ENCODE peak calls at places on chromosome 13, in four cellular contexts. Y, Q, U and N are unnamed samples.
A peak's percentile ranks its signal among the peaks of the same experiment; 100 is the strongest.

GRCh38 chr13:45362939-45363338 is 22.0 kb upstream of the TPT1 start:
- DNase-seq in Q (peak; percentile 25), U (no peak), Y (peak; percentile 81), N (peak; percentile 40)

GRCh38 chr13:46947425-46948191 is 50.8 kb upstream of the HTR2A start:
- DNase-seq in Y (no peak), U (no peak), Q (no peak), N (peak; percentile 48)

GRCh38 chr13:75437582-75438318 is 44.2 kb downstream of the TBC1D4 start:
- DNase-seq in Y (no peak), U (no peak), Q (no peak), N (no peak)

GRCh38 chr13:48730971-48731658 is 77.4 kb downstream of the CYSLTR2 start:
- DNase-seq in Q (no peak), U (no peak), Y (no peak), N (no peak)

GRCh38 chr13:50403311-50403710 is 388.1 kb downstream of the KCNRG start:
- DNase-seq in Q (peak; percentile 78), Y (no peak), U (no peak), N (no peak)

GRCh38 chr13:42926043-42926442 is 66.0 kb downstream of the EPSTI1 start:
- DNase-seq in Q (no peak), Y (no peak), U (no peak), N (no peak)

GRCh38 chr13:94552095-94552494 is 43.9 kb downstream of the TGDS start:
- DNase-seq in Q (no peak), U (no peak), Y (no peak), N (no peak)

GRCh38 chr13:97395437-97396136 is 38.4 kb upstream of the RAP2A start:
- DNase-seq in U (no peak), Y (no peak), Q (no peak), N (no peak)

GRCh38 chr13:80084086-80084676 is 256.7 kb downstream of the SPRY2 start:
- DNase-seq in Y (no peak), Q (no peak), U (no peak), N (peak; percentile 42)

GRCh38 chr13:44364601-44365000 is 9.0 kb upstream of the SERP2 start:
- DNase-seq in U (no peak), Q (peak; percentile 82), Y (no peak), N (no peak)

GRCh38 chr13:63517376-63517775 is 2101.7 kb upstream of the PCDH20 start:
- DNase-seq in Q (no peak), Y (no peak), U (no peak), N (no peak)

GRCh38 chr13:77460195-77460594 is 75.3 kb upstream of the SCEL start:
- DNase-seq in U (peak; percentile 26), Y (no peak), Q (no peak), N (no peak)

GRCh38 chr13:106587787-106588186 is 19.9 kb upstream of the ARGLU1 start:
- DNase-seq in Q (peak; percentile 24), U (no peak), Y (no peak), N (no peak)

GRCh38 chr13:28528848-28529247 is 33.9 kb upstream of the FLT1 start:
- DNase-seq in Q (no peak), Y (no peak), U (no peak), N (no peak)

GRCh38 chr13:98480915-98481510 is 95.9 kb downstream of the STK24 start:
- DNase-seq in Q (no peak), U (no peak), Y (no peak), N (no peak)

GRCh38 chr13:93002071-93002470 is 224.5 kb upstream of the GPC6 start:
- DNase-seq in Y (no peak), Q (no peak), U (no peak), N (no peak)

GRCh38 chr13:94121686-94122085 is 357.8 kb downstream of the DCT start:
- DNase-seq in Q (no peak), U (no peak), Y (no peak), N (no peak)

GRCh38 chr13:49759503-49759902 is 33.0 kb downstream of the KPNA3 start:
- DNase-seq in U (no peak), Y (no peak), Q (no peak), N (no peak)

GRCh38 chr13:21095311-21095710 is 33.9 kb upstream of the LATS2 start:
- DNase-seq in Y (no peak), U (no peak), Q (no peak), N (no peak)

GRCh38 chr13:93289047-93289446 is 62.4 kb downstream of the GPC6 start:
- DNase-seq in Y (no peak), U (no peak), Q (no peak), N (no peak)

DNA sequence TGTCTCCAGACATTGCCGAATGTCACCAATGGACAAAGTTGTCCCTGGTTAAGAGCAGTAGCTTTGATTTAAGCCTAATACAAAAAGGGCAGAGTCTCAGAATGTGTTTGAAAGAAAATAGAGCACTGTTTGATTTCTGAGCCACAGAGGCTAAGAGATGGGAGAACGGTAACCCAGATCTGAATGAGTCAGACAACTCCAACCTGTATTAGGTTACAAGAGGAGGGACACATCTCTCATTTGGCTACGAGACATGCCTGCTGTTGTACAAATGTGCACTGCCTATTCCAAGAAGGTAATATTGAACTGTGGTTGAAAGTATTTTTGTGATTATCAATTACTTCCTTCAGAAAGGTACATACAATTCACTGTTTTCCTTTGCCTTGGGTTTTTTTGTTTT is 4.9 kb upstream of the HSPH1 start:
- DNase-seq in U (no peak), Q (peak; percentile 56), Y (no peak), N (no peak)
- TF ChIP-seq SUZ12 in U (no peak), Q (no peak), Y (no peak), N (no peak)

DNA sequence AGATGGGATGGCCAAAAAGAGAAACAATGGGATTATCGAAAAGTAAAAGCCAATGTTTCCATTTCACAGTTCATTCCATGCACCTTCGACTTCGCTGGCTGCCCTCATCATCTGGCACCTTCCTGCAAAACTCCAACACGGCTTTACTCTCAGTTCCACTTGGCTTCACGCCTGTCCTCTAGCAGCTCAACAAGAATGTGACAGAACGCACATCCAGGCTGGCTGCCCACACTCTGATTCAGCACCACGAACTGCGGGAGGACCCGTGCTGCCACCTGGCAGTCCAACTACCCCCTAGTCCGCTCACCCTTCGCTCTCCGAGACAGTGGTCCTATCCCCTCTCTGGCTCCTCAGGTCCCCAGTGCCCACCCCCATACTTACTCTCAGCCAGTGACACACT is 11.7 kb downstream of the ATP7B start:
- DNase-seq in Y (no peak), Q (no peak), U (no peak), N (no peak)
- H3K4me1 ChIP-seq in Y (peaks cover 19% of the 10 kb centered on the region), Q (peaks cover 96% of the 10 kb centered on the region), U (no peaks in the 10 kb centered on the region), N (no peaks in the 10 kb centered on the region)

DNA sequence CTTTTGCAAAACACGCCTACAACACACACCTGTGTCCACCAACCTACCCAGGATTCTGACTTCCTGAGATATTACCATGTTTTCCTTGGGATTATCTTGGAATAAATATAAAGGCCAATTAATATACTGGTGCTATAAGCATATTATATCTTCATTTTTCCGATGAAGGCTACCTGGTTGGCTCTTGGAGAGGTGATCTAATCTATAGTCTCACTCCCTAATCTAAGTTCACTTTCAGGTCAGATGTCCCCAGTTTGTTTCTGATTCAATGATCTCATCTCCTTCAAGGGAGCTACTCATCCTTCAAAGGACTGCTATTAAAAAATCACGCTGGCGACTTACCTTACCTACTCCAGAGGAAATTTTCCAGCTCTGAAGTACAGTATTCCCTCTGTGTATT is 517.5 kb downstream of the KLF5 start:
- DNase-seq in Y (no peak), U (no peak), Q (no peak), N (no peak)
- TF ChIP-seq YY1 in Y (no peak), U (no peak), Q (no peak), N (no peak)

DNA sequence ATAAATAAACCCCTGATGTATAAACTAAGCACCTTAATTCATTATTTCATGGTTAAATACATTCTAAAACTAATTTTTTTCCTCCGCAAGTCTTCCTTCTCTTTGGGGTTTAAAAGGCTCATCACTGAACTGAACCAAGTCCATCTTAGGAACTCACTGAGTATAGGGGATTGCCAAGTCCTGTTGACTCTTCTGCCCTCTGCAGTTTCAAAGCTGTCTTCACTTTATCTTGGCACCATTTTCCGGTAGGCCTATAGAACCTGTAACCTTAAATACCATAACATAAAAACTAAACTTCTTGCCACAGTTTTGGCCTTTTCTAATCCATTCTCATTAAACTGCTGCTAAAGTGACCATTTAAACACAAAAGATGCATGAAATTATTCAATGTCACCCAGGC is 66.5 kb upstream of the USPL1 start:
- DNase-seq in U (no peak), Q (peak; percentile 29), Y (no peak), N (no peak)
- TF ChIP-seq SUZ12 in U (no peak), Q (no peak), Y (no peak), N (no peak)

GRCh38 chr13:113862766-113863510 is 938 bp downstream of the GAS6 start:
- DNase-seq in U (no peak), Y (peak; percentile 72), Q (no peak), N (no peak)

GRCh38 chr13:113860051-113860471 is 3.8 kb downstream of the GAS6 start:
- DNase-seq in Q (peak; percentile 34), U (no peak), Y (peak; percentile 53), N (no peak)

GRCh38 chr13:113862191-113862765 is 1.6 kb downstream of the GAS6 start:
- DNase-seq in Y (peak; percentile 50), U (no peak), Q (no peak), N (no peak)

GRCh38 chr13:113860579-113861432 is 3.1 kb downstream of the GAS6 start:
- DNase-seq in U (no peak), Q (no peak), Y (peak; percentile 78), N (peak; percentile 71)

DNA sequence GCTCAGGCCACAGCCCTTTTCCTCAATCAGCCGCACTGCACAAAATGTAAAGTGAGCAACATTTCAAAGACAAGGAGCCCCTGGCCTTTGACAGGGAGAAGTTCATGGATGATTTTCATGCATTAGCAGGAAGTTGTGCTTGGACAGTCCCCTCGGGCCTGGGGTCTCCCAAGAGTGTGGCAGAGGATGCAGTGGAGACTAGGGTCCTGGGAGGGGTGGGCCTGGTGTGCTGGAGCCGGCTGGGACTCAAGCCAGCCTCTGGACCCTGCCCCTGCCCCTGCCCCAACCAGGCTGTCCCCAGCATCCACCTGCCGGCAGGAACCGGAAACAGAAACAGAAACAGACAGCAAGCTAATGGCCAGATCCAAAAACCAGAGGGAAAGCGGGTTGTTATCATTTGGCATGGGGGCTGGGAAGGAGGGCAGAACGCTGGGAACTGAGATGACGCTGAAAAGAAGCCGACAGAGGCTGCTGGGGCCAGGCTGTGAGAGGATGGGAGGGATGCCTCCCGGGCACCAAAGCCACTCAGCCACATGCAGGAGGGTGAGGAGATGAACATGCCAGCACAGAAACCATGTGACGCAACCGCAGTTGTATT is 2.3 kb downstream of the GAS6 start:
- DNase-seq in U (no peak), Y (peak; percentile 51), Q (no peak), N (no peak)
- H3K4me1 ChIP-seq in U (no peaks in the 10 kb centered on the region), Y (peaks cover 31% of the 10 kb centered on the region), Q (peaks cover 45% of the 10 kb centered on the region), N (peaks cover 26% of the 10 kb centered on the region)

GRCh38 chr13:111505175-111505777 is 184.8 kb downstream of the TEX29 start:
- DNase-seq in U (no peak), Y (peak; percentile 77), Q (peak; percentile 12), N (peak; percentile 75)
- TF ChIP-seq YY1 in U (no peak), Y (no peak), Q (no peak), N (no peak)

GRCh38 chr13:24777171-24777570 is 13.2 kb downstream of the RNF17 start:
- DNase-seq in Q (no peak), U (no peak), Y (no peak), N (no peak)
- TF ChIP-seq SUZ12 in Q (no peak), U (no peak), Y (no peak), N (no peak)